ENCODE peak calls at places on chromosome 18, in six cellular contexts. M is left lung, P is astrocyte, J is BJ, D is keratinocyte, X is IMR-90. B is an unnamed sample.

GRCh38 chr18:79797518-79798345 is at the start of gene KCNG2:
- DNase-seq in M (peak; percentile 69), P (no peak), J (no peak), D (no peak), X (no peak), B (peak; percentile 5)

GRCh38 chr18:48032876-48033769 is 102.7 kb upstream of the SMAD2 start:
- DNase-seq in M (no peak), P (peak; percentile 84), J (no peak), D (no peak), X (peak; percentile 53), B (no peak)

GRCh38 chr18:57087985-57088384 is 58.9 kb upstream of the BOD1L2 start:
- DNase-seq in M (no peak), P (no peak), J (no peak), D (no peak), X (no peak), B (no peak)

GRCh38 chr18:42052137-42052708 is 97.2 kb downstream of the PIK3C3 start:
- DNase-seq in M (no peak), P (peak; percentile 10), J (no peak), D (no peak), X (peak; percentile 52), B (no peak)

GRCh38 chr18:7886436-7886835 is 319.3 kb downstream of the PTPRM start:
- DNase-seq in M (no peak), P (no peak), J (no peak), D (no peak), X (no peak), B (no peak)

GRCh38 chr18:41751652-41752051 is 203.4 kb upstream of the PIK3C3 start:
- DNase-seq in M (no peak), P (no peak), J (no peak), D (no peak), X (no peak), B (no peak)

GRCh38 chr18:41075212-41075611 is 879.8 kb upstream of the PIK3C3 start:
- DNase-seq in M (no peak), P (peak; percentile 97), J (peak; percentile 40), D (no peak), X (peak; percentile 94), B (no peak)

GRCh38 chr18:11310476-11311086 is 161.2 kb upstream of the PIEZO2 start:
- DNase-seq in M (no peak), P (no peak), J (no peak), D (peak; percentile 5), X (peak; percentile 49), B (peak; percentile 77)

GRCh38 chr18:56286775-56287174 is 351.6 kb downstream of the TXNL1 start:
- DNase-seq in M (no peak), P (peak; percentile 73), J (no peak), D (no peak), X (peak; percentile 87), B (no peak)

GRCh38 chr18:58309610-58310239 is 265.7 kb downstream of the NEDD4L start:
- DNase-seq in M (no peak), P (no peak), J (no peak), D (no peak), X (no peak), B (no peak)

GRCh38 chr18:76922107-76922506 is 99.8 kb downstream of the ZNF236 start:
- DNase-seq in M (no peak), P (peak; percentile 8), J (no peak), D (no peak), X (peak; percentile 58), B (peak; percentile 75)

GRCh38 chr18:7447629-7448028 is 119.5 kb upstream of the PTPRM start:
- DNase-seq in M (no peak), P (no peak), J (no peak), D (no peak), X (no peak), B (no peak)

GRCh38 chr18:57836557-57836956 is 33.4 kb upstream of the ATP8B1 start:
- DNase-seq in M (no peak), P (no peak), J (no peak), D (no peak), X (no peak), B (no peak)

GRCh38 chr18:58310517-58310916 is 266.5 kb downstream of the NEDD4L start:
- DNase-seq in M (peak; percentile 86), P (peak; percentile 56), J (no peak), D (no peak), X (no peak), B (no peak)

GRCh38 chr18:47944972-47945843 is 14.7 kb upstream of the SMAD2 start:
- DNase-seq in M (no peak), P (peak; percentile 66), J (no peak), D (peak; percentile 86), X (peak; percentile 25), B (peak; percentile 16)

DNA sequence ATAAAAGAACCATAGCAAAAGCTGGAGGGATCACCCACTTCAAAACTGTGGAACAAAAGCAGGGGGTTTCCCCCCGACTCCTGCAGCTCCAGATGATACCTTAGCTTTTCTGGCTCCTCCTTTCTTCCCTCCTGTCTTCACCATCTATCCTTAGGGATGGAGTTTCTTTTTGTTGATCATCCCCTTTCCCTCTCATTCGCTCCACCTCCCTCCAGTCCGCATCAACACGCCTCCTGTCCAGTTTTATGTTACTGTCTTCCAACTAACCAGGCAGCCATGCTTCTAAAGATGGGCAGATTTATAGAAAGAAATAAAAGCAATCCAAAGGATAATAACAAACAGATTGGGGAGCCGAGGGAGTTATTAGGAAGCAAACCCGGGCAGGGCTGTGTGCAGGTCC is 356.3 kb upstream of the SMIM21 start:
- DNase-seq in M (no peak), P (no peak), J (no peak), D (no peak), X (no peak), B (no peak)
- H3K4me3 ChIP-seq in M (no peak overlapping the region), P (peak overlapping the region; percentile 61), J (no peak overlapping the region), D (no peak overlapping the region), X (no peak overlapping the region), B (no peak overlapping the region)

GRCh38 chr18:50934545-50935211 is 33.2 kb upstream of the ELAC1 start:
- DNase-seq in M (no peak), P (no peak), J (no peak), D (no peak), X (no peak), B (no peak)
- TF ChIP-seq CTCF in M (no peak), P (no peak), J (no peak), D (no peak), X (no peak), B (no peak)

GRCh38 chr18:37361223-37362157 is 204.1 kb downstream of the CELF4 start:
- DNase-seq in M (peak; percentile 70), P (no peak), J (no peak), D (no peak), X (no peak), B (no peak)
- H3K4me3 ChIP-seq in M (no peak overlapping the region), P (no peak overlapping the region), J (no peak overlapping the region), D (no peak overlapping the region), X (no peak overlapping the region), B (no peak overlapping the region)

GRCh38 chr18:67845035-67845434 is 328.5 kb upstream of the DSEL start:
- DNase-seq in M (no peak), P (no peak), J (no peak), D (no peak), X (no peak), B (no peak)
- TF ChIP-seq CTCF in M (no peak), P (no peak), J (no peak), D (peak; percentile 19), X (no peak), B (no peak)

GRCh38 chr18:27411911-27412310 is 226.8 kb upstream of the CHST9 start:
- DNase-seq in M (no peak), P (peak; percentile 72), J (no peak), D (no peak), X (no peak), B (no peak)

GRCh38 chr18:27412551-27412950 is 227.4 kb upstream of the CHST9 start:
- DNase-seq in M (no peak), P (no peak), J (no peak), D (no peak), X (no peak), B (no peak)

GRCh38 chr18:27414691-27415090 is 229.6 kb upstream of the CHST9 start:
- DNase-seq in M (no peak), P (no peak), J (no peak), D (no peak), X (no peak), B (no peak)

GRCh38 chr18:27415495-27415894 is 230.4 kb upstream of the CHST9 start:
- DNase-seq in M (no peak), P (no peak), J (no peak), D (no peak), X (no peak), B (no peak)

GRCh38 chr18:27413495-27414401 is 228.6 kb upstream of the CHST9 start:
- DNase-seq in M (no peak), P (peak; percentile 87), J (no peak), D (no peak), X (no peak), B (no peak)
- H3K4me3 ChIP-seq in M (no peak overlapping the region), P (no peak overlapping the region), J (no peak overlapping the region), D (no peak overlapping the region), X (no peak overlapping the region), B (no peak overlapping the region)

GRCh38 chr18:61898576-61899205 is 5.9 kb upstream of the RNF152 start:
- DNase-seq in M (no peak), P (no peak), J (no peak), D (no peak), X (no peak), B (no peak)

GRCh38 chr18:61896118-61896517 is 3.3 kb upstream of the RNF152 start:
- DNase-seq in M (no peak), P (no peak), J (no peak), D (no peak), X (no peak), B (no peak)

GRCh38 chr18:61900504-61901281 is 7.9 kb upstream of the RNF152 start:
- DNase-seq in M (no peak), P (no peak), J (no peak), D (no peak), X (no peak), B (no peak)

GRCh38 chr18:61896767-61897166 is 4.0 kb upstream of the RNF152 start:
- DNase-seq in M (no peak), P (peak; percentile 65), J (no peak), D (peak; percentile 75), X (peak; percentile 20), B (no peak)

DNA sequence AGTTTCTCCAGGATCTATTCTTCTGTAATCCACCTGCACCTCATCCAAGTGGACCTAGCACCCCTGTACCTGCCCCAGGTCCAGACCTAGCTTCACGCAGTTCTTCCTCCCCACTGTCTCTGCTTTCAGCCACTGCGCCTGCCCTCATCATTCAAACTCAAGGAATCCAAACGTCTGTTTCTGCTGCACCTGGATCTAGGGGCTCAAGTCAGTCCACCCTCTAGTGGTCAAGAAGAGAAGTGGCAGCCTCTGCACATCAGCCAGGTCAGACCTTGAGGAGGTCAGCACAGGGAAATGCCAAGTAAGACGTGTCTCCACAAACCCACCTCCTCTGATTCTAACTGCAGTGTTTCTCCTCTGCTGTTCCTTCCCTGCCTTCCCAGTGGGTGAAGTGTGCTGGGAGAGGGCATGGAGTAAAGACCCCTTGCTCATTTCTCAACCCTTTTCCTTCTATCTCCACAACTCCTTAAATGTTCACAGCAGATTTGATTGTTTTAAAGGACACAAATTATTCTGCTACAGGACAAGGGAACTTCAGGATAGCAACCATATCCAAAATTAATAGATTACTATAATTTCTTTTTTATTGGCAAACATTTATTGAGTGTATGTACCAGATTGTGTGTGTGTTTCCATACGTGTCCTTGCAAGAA is 8.7 kb upstream of the RNF152 start:
- DNase-seq in M (no peak), P (peak; percentile 28), J (no peak), D (peak; percentile 53), X (peak; percentile 53), B (peak; percentile 68)
- TF ChIP-seq CTCF in M (peak; percentile 92), P (peak; percentile 92), J (peak; percentile 98), D (peak; percentile 98), X (peak; percentile 76), B (peak; percentile 97)